ENCODE peak calls at places on chromosome 5, in ten cellular contexts. One of them, this sample, is unnamed.

GRCh38 chr5:111374380-111374779 is 138.0 kb downstream of the STARD4 start:
- DNase-seq in epithelial cell of proximal tubule: no peak
- DNase-seq in astrocyte of the spinal cord: no peak
- DNase-seq in IMR-90: no peak
- DNase-seq in PC-9: no peak
- DNase-seq in psoas muscle: no peak
- DNase-seq in ovary: no peak
- DNase-seq in AG10803: no peak
- DNase-seq in NT2/D1: no peak
- DNase-seq in adrenal gland: no peak
- DNase-seq in this sample: no peak

GRCh38 chr5:87231037-87231808 is 36.5 kb upstream of the RASA1 start:
- DNase-seq in epithelial cell of proximal tubule: no peak
- DNase-seq in astrocyte of the spinal cord: no peak
- DNase-seq in IMR-90: no peak
- DNase-seq in PC-9: no peak
- DNase-seq in psoas muscle: no peak
- DNase-seq in ovary: no peak
- DNase-seq in AG10803: peak
- DNase-seq in NT2/D1: no peak
- DNase-seq in adrenal gland: no peak
- DNase-seq in this sample: no peak

GRCh38 chr5:154197801-154198461 is 7.4 kb downstream of the GALNT10 start:
- DNase-seq in epithelial cell of proximal tubule: peak
- DNase-seq in astrocyte of the spinal cord: peak
- DNase-seq in IMR-90: peak
- DNase-seq in PC-9: peak
- DNase-seq in psoas muscle: no peak
- DNase-seq in ovary: no peak
- DNase-seq in AG10803: peak
- DNase-seq in NT2/D1: no peak
- DNase-seq in adrenal gland: no peak
- DNase-seq in this sample: no peak

GRCh38 chr5:89967806-89968444 is 441.6 kb downstream of the CETN3 start:
- DNase-seq in epithelial cell of proximal tubule: no peak
- DNase-seq in astrocyte of the spinal cord: peak
- DNase-seq in IMR-90: no peak
- DNase-seq in PC-9: no peak
- DNase-seq in psoas muscle: no peak
- DNase-seq in ovary: no peak
- DNase-seq in AG10803: peak
- DNase-seq in NT2/D1: no peak
- DNase-seq in adrenal gland: no peak
- DNase-seq in this sample: peak

GRCh38 chr5:135242496-135243193 is 156.4 kb downstream of the MACROH2A1 start:
- DNase-seq in epithelial cell of proximal tubule: no peak
- DNase-seq in astrocyte of the spinal cord: peak
- DNase-seq in IMR-90: peak
- DNase-seq in PC-9: no peak
- DNase-seq in psoas muscle: peak
- DNase-seq in ovary: no peak
- DNase-seq in AG10803: peak
- DNase-seq in NT2/D1: no peak
- DNase-seq in adrenal gland: peak
- DNase-seq in this sample: no peak

GRCh38 chr5:32531885-32532520 is 53.4 kb upstream of the SUB1 start:
- DNase-seq in epithelial cell of proximal tubule: peak
- DNase-seq in astrocyte of the spinal cord: peak
- DNase-seq in IMR-90: peak
- DNase-seq in PC-9: peak
- DNase-seq in psoas muscle: no peak
- DNase-seq in ovary: no peak
- DNase-seq in AG10803: peak
- DNase-seq in NT2/D1: no peak
- DNase-seq in adrenal gland: no peak
- DNase-seq in this sample: no peak

GRCh38 chr5:154359222-154359583 is 86.6 kb upstream of the SAP30L start:
- DNase-seq in epithelial cell of proximal tubule: no peak
- DNase-seq in astrocyte of the spinal cord: no peak
- DNase-seq in IMR-90: no peak
- DNase-seq in PC-9: no peak
- DNase-seq in psoas muscle: no peak
- DNase-seq in ovary: peak
- DNase-seq in AG10803: no peak
- DNase-seq in NT2/D1: no peak
- DNase-seq in adrenal gland: peak
- DNase-seq in this sample: no peak

GRCh38 chr5:65674749-65675148 is 47.2 kb downstream of the SGTB start:
- DNase-seq in epithelial cell of proximal tubule: no peak
- DNase-seq in astrocyte of the spinal cord: no peak
- DNase-seq in IMR-90: peak
- DNase-seq in PC-9: no peak
- DNase-seq in psoas muscle: no peak
- DNase-seq in ovary: no peak
- DNase-seq in AG10803: no peak
- DNase-seq in NT2/D1: no peak
- DNase-seq in adrenal gland: no peak
- DNase-seq in this sample: no peak

GRCh38 chr5:56006094-56006493 is 11.3 kb upstream of the IL6ST start:
- DNase-seq in epithelial cell of proximal tubule: no peak
- DNase-seq in astrocyte of the spinal cord: no peak
- DNase-seq in IMR-90: no peak
- DNase-seq in PC-9: no peak
- DNase-seq in psoas muscle: no peak
- DNase-seq in ovary: no peak
- DNase-seq in AG10803: no peak
- DNase-seq in NT2/D1: no peak
- DNase-seq in adrenal gland: no peak
- DNase-seq in this sample: no peak

GRCh38 chr5:56003633-56004032 is 8.9 kb upstream of the IL6ST start:
- DNase-seq in epithelial cell of proximal tubule: no peak
- DNase-seq in astrocyte of the spinal cord: peak
- DNase-seq in IMR-90: peak
- DNase-seq in PC-9: no peak
- DNase-seq in psoas muscle: no peak
- DNase-seq in ovary: no peak
- DNase-seq in AG10803: peak
- DNase-seq in NT2/D1: no peak
- DNase-seq in adrenal gland: no peak
- DNase-seq in this sample: peak

GRCh38 chr5:56003179-56003578 is 8.4 kb upstream of the IL6ST start:
- DNase-seq in epithelial cell of proximal tubule: peak
- DNase-seq in astrocyte of the spinal cord: peak
- DNase-seq in IMR-90: peak
- DNase-seq in PC-9: peak
- DNase-seq in psoas muscle: no peak
- DNase-seq in ovary: no peak
- DNase-seq in AG10803: peak
- DNase-seq in NT2/D1: no peak
- DNase-seq in adrenal gland: peak
- DNase-seq in this sample: peak

GRCh38 chr5:56004874-56005273 is 10.1 kb upstream of the IL6ST start:
- DNase-seq in epithelial cell of proximal tubule: no peak
- DNase-seq in astrocyte of the spinal cord: no peak
- DNase-seq in IMR-90: no peak
- DNase-seq in PC-9: no peak
- DNase-seq in psoas muscle: no peak
- DNase-seq in ovary: no peak
- DNase-seq in AG10803: no peak
- DNase-seq in NT2/D1: no peak
- DNase-seq in adrenal gland: no peak
- DNase-seq in this sample: no peak

DNA sequence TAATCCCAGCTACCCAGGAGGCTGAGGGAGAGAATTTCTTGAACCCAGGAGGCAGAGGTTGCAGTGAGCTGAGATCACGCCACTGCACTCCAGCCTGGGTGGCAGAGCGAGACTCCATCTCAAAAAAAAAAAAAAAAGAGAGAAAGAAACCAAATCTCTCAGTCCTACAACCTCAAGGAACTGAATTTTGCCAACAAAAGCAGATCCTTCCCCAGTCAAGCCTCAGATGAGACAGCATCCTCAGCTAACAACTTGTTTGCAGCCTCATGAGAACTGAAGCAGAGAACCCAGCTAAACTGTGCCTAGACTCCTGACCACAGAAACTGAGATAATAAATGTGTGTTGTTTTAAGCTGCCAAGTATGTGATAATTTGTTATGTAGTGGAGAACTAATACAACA is 7.5 kb upstream of the IL6ST start:
- DNase-seq in epithelial cell of proximal tubule: no peak
- DNase-seq in astrocyte of the spinal cord: no peak
- DNase-seq in IMR-90: no peak
- DNase-seq in PC-9: no peak
- DNase-seq in psoas muscle: no peak
- DNase-seq in ovary: no peak
- DNase-seq in AG10803: no peak
- DNase-seq in NT2/D1: no peak
- DNase-seq in adrenal gland: no peak
- DNase-seq in this sample: no peak
- H3K4me3 ChIP-seq in epithelial cell of proximal tubule: no peak
- H3K4me3 ChIP-seq in astrocyte of the spinal cord: no peak
- H3K4me3 ChIP-seq in IMR-90: no peak
- H3K4me3 ChIP-seq in PC-9: no peak
- H3K4me3 ChIP-seq in psoas muscle: no peak
- H3K4me3 ChIP-seq in ovary: no peak
- H3K4me3 ChIP-seq in AG10803: no peak
- H3K4me3 ChIP-seq in NT2/D1: no peak
- H3K4me3 ChIP-seq in adrenal gland: no peak
- H3K4me3 ChIP-seq in this sample: no peak

GRCh38 chr5:132253008-132253441 is 4.5 kb upstream of the PDLIM4 start:
- DNase-seq in epithelial cell of proximal tubule: no peak
- DNase-seq in astrocyte of the spinal cord: no peak
- DNase-seq in IMR-90: no peak
- DNase-seq in PC-9: peak
- DNase-seq in psoas muscle: no peak
- DNase-seq in ovary: no peak
- DNase-seq in AG10803: no peak
- DNase-seq in NT2/D1: no peak
- DNase-seq in adrenal gland: no peak
- DNase-seq in this sample: no peak

GRCh38 chr5:132253452-132254320 is 3.8 kb upstream of the PDLIM4 start:
- DNase-seq in epithelial cell of proximal tubule: no peak
- DNase-seq in astrocyte of the spinal cord: no peak
- DNase-seq in IMR-90: no peak
- DNase-seq in PC-9: no peak
- DNase-seq in psoas muscle: no peak
- DNase-seq in ovary: no peak
- DNase-seq in AG10803: no peak
- DNase-seq in NT2/D1: no peak
- DNase-seq in adrenal gland: no peak
- DNase-seq in this sample: no peak

GRCh38 chr5:132256086-132256782 is 1.3 kb upstream of the PDLIM4 start:
- DNase-seq in epithelial cell of proximal tubule: no peak
- DNase-seq in astrocyte of the spinal cord: no peak
- DNase-seq in IMR-90: no peak
- DNase-seq in PC-9: no peak
- DNase-seq in psoas muscle: no peak
- DNase-seq in ovary: no peak
- DNase-seq in AG10803: no peak
- DNase-seq in NT2/D1: no peak
- DNase-seq in adrenal gland: no peak
- DNase-seq in this sample: no peak

GRCh38 chr5:132256783-132257130 is 739 bp upstream of the PDLIM4 start:
- DNase-seq in epithelial cell of proximal tubule: no peak
- DNase-seq in astrocyte of the spinal cord: no peak
- DNase-seq in IMR-90: no peak
- DNase-seq in PC-9: no peak
- DNase-seq in psoas muscle: no peak
- DNase-seq in ovary: no peak
- DNase-seq in AG10803: no peak
- DNase-seq in NT2/D1: no peak
- DNase-seq in adrenal gland: no peak
- DNase-seq in this sample: no peak

GRCh38 chr5:132254321-132254977 is 3.0 kb upstream of the PDLIM4 start:
- DNase-seq in epithelial cell of proximal tubule: no peak
- DNase-seq in astrocyte of the spinal cord: no peak
- DNase-seq in IMR-90: no peak
- DNase-seq in PC-9: no peak
- DNase-seq in psoas muscle: no peak
- DNase-seq in ovary: no peak
- DNase-seq in AG10803: no peak
- DNase-seq in NT2/D1: no peak
- DNase-seq in adrenal gland: peak
- DNase-seq in this sample: no peak
- H3K4me3 ChIP-seq in epithelial cell of proximal tubule: no peak
- H3K4me3 ChIP-seq in astrocyte of the spinal cord: no peak
- H3K4me3 ChIP-seq in IMR-90: no peak
- H3K4me3 ChIP-seq in PC-9: no peak
- H3K4me3 ChIP-seq in psoas muscle: no peak
- H3K4me3 ChIP-seq in ovary: no peak
- H3K4me3 ChIP-seq in AG10803: no peak
- H3K4me3 ChIP-seq in NT2/D1: no peak
- H3K4me3 ChIP-seq in adrenal gland: no peak
- H3K4me3 ChIP-seq in this sample: no peak

GRCh38 chr5:150148408-150148927 is 7.2 kb downstream of the PDGFRB start:
- DNase-seq in epithelial cell of proximal tubule: no peak
- DNase-seq in astrocyte of the spinal cord: no peak
- DNase-seq in IMR-90: peak
- DNase-seq in PC-9: no peak
- DNase-seq in psoas muscle: no peak
- DNase-seq in ovary: peak
- DNase-seq in AG10803: no peak
- DNase-seq in NT2/D1: no peak
- DNase-seq in adrenal gland: no peak
- DNase-seq in this sample: no peak
- H3K4me3 ChIP-seq in epithelial cell of proximal tubule: no peak
- H3K4me3 ChIP-seq in astrocyte of the spinal cord: no peak
- H3K4me3 ChIP-seq in IMR-90: no peak
- H3K4me3 ChIP-seq in PC-9: no peak
- H3K4me3 ChIP-seq in psoas muscle: peak
- H3K4me3 ChIP-seq in ovary: no peak
- H3K4me3 ChIP-seq in AG10803: no peak
- H3K4me3 ChIP-seq in NT2/D1: no peak
- H3K4me3 ChIP-seq in adrenal gland: no peak
- H3K4me3 ChIP-seq in this sample: no peak

GRCh38 chr5:172643392-172643871 is 2.4 kb downstream of the NEURL1B start:
- DNase-seq in epithelial cell of proximal tubule: no peak
- DNase-seq in astrocyte of the spinal cord: no peak
- DNase-seq in IMR-90: no peak
- DNase-seq in PC-9: no peak
- DNase-seq in psoas muscle: peak
- DNase-seq in ovary: no peak
- DNase-seq in AG10803: no peak
- DNase-seq in NT2/D1: no peak
- DNase-seq in adrenal gland: no peak
- DNase-seq in this sample: no peak

GRCh38 chr5:172641359-172642045 is 439 bp downstream of the NEURL1B start:
- DNase-seq in epithelial cell of proximal tubule: no peak
- DNase-seq in astrocyte of the spinal cord: no peak
- DNase-seq in IMR-90: no peak
- DNase-seq in PC-9: no peak
- DNase-seq in psoas muscle: peak
- DNase-seq in ovary: peak
- DNase-seq in AG10803: no peak
- DNase-seq in NT2/D1: no peak
- DNase-seq in adrenal gland: no peak
- DNase-seq in this sample: no peak

GRCh38 chr5:172642926-172643325 is 1.9 kb downstream of the NEURL1B start:
- DNase-seq in epithelial cell of proximal tubule: no peak
- DNase-seq in astrocyte of the spinal cord: no peak
- DNase-seq in IMR-90: no peak
- DNase-seq in PC-9: no peak
- DNase-seq in psoas muscle: no peak
- DNase-seq in ovary: no peak
- DNase-seq in AG10803: no peak
- DNase-seq in NT2/D1: no peak
- DNase-seq in adrenal gland: no peak
- DNase-seq in this sample: no peak

GRCh38 chr5:172642046-172642409 is 965 bp downstream of the NEURL1B start:
- DNase-seq in epithelial cell of proximal tubule: no peak
- DNase-seq in astrocyte of the spinal cord: peak
- DNase-seq in IMR-90: peak
- DNase-seq in PC-9: no peak
- DNase-seq in psoas muscle: no peak
- DNase-seq in ovary: no peak
- DNase-seq in AG10803: no peak
- DNase-seq in NT2/D1: no peak
- DNase-seq in adrenal gland: no peak
- DNase-seq in this sample: no peak

DNA sequence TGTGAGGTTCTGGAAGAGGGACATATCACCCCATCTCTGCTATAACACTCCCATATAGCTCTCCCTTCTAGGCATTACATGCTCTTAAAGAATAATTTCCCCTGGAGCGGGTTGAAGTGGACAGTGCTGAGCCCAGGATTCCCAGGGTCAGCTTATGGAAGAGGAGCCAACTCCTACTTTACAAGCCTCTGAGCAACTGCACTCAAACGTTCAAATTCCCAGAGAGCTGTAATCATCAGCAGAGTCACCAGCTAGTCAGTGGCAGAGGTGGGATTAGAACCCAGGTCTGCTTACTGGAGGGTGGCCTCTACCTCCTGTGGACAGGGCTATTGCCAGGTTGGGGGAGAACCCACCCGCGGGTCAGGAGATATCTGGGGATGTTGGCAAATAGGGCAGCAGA is 1.4 kb downstream of the NEURL1B start:
- DNase-seq in epithelial cell of proximal tubule: no peak
- DNase-seq in astrocyte of the spinal cord: no peak
- DNase-seq in IMR-90: peak
- DNase-seq in PC-9: no peak
- DNase-seq in psoas muscle: peak
- DNase-seq in ovary: no peak
- DNase-seq in AG10803: no peak
- DNase-seq in NT2/D1: no peak
- DNase-seq in adrenal gland: no peak
- DNase-seq in this sample: no peak
- H3K4me3 ChIP-seq in epithelial cell of proximal tubule: no peak
- H3K4me3 ChIP-seq in astrocyte of the spinal cord: no peak
- H3K4me3 ChIP-seq in IMR-90: no peak
- H3K4me3 ChIP-seq in PC-9: no peak
- H3K4me3 ChIP-seq in psoas muscle: peak
- H3K4me3 ChIP-seq in ovary: peak
- H3K4me3 ChIP-seq in AG10803: no peak
- H3K4me3 ChIP-seq in NT2/D1: no peak
- H3K4me3 ChIP-seq in adrenal gland: no peak
- H3K4me3 ChIP-seq in this sample: no peak